ENCODE peak calls at places on chromosomes 13 and 19, in five cellular contexts. A is neural progenitor cell, G is lower lobe of right lung, O is right cardiac atrium, B is H9. T is an unnamed sample. For H3K4me1 and H3K9me3, the result is how much of the 10 kb centered on the place peaks cover.

GRCh38 chr19:37572203-37572602 is 22.4 kb downstream of the ZNF571 start:
- DNase-seq in G (no peak), B (no peak), O (no peak), A (no peak), T (no peak)

GRCh38 chr19:40219721-40220276 is 1.6 kb upstream of the TTC9B start:
- DNase-seq in A (no peak), O (no peak), B (no peak), G (no peak), T (peak)

GRCh38 chr19:5827891-5828660 is 11.4 kb downstream of the FUT6 start:
- DNase-seq in B (peak), G (peak), A (peak), O (peak), T (peak)

GRCh38 chr19:2719910-2720776 is 1.0 kb downstream of the DIRAS1 start:
- DNase-seq in A (peak), B (peak), G (peak), O (peak), T (peak)

GRCh38 chr13:112911285-112911701 is 57.7 kb upstream of the MCF2L start:
- DNase-seq in G (no peak), B (no peak), O (no peak), A (no peak), T (no peak)

GRCh38 chr19:39407394-39407643 is 672 bp downstream of the ZFP36 start:
- DNase-seq in A (no peak), G (no peak), O (no peak), B (no peak), T (no peak)

GRCh38 chr13:73194310-73194709 is 135.5 kb downstream of the KLF5 start:
- DNase-seq in A (no peak), G (no peak), O (no peak), B (no peak), T (no peak)

GRCh38 chr19:47239610-47240296 is 8.8 kb upstream of the BBC3 start:
- DNase-seq in G (peak), O (peak), A (peak), B (peak), T (peak)

GRCh38 chr13:44014501-44014900 is 134.8 kb downstream of the LACC1 start:
- DNase-seq in B (no peak), G (no peak), A (no peak), O (no peak), T (no peak)

GRCh38 chr19:33054623-33055022 is 10.1 kb downstream of the RHPN2 start:
- DNase-seq in B (no peak), G (peak), A (no peak), O (no peak), T (peak)

GRCh38 chr13:98490866-98491265 is 86.0 kb downstream of the STK24 start:
- DNase-seq in G (no peak), A (no peak), O (no peak), B (no peak), T (no peak)
- H3K4me1 ChIP-seq in G (half or more), A (half or more), O (under half), B (under half), T (under half)

DNA sequence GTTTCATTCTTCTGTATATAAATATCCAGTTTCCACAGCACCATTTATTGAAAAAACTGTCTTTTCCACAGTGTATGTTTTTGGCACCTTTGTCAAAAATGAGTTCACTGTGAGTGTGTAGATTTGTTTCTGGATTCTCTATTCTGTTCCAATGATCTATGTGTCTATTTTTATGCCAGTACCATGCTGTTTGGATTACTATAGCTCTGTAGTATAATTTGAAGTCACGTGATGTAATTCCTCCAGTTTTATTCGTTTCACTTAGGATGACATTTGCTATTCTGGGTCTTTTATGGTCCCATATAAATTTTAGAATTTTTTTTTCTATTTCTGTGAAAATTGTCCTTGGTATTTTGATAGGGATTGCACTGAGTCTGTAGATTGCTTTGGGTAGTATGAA is 11.0 kb upstream of the ZNF823 start:
- DNase-seq in A (no peak), G (no peak), B (no peak), O (no peak), T (no peak)
- H3K9me3 ChIP-seq in A (under half), G (under half), B (under half), O (under half), T (under half)

GRCh38 chr13:114067381-114067885 is 65.0 kb downstream of the RASA3 start:
- DNase-seq in A (no peak), G (no peak), B (no peak), O (no peak), T (peak)

GRCh38 chr13:114065141-114065925 is 67.1 kb downstream of the RASA3 start:
- DNase-seq in G (peak), A (peak), B (peak), O (peak), T (peak)

GRCh38 chr13:114065926-114066774 is 66.3 kb downstream of the RASA3 start:
- DNase-seq in O (no peak), B (no peak), A (no peak), G (peak), T (no peak)

GRCh38 chr13:114067886-114068722 is 64.3 kb downstream of the RASA3 start:
- DNase-seq in A (no peak), G (peak), O (no peak), B (no peak), T (peak)

GRCh38 chr13:114066956-114067355 is 65.5 kb downstream of the RASA3 start:
- DNase-seq in B (no peak), A (no peak), G (peak), O (no peak), T (no peak)
- H3K4me1 ChIP-seq in B (under half), A (under half), G (half or more), O (under half), T (half or more)

DNA sequence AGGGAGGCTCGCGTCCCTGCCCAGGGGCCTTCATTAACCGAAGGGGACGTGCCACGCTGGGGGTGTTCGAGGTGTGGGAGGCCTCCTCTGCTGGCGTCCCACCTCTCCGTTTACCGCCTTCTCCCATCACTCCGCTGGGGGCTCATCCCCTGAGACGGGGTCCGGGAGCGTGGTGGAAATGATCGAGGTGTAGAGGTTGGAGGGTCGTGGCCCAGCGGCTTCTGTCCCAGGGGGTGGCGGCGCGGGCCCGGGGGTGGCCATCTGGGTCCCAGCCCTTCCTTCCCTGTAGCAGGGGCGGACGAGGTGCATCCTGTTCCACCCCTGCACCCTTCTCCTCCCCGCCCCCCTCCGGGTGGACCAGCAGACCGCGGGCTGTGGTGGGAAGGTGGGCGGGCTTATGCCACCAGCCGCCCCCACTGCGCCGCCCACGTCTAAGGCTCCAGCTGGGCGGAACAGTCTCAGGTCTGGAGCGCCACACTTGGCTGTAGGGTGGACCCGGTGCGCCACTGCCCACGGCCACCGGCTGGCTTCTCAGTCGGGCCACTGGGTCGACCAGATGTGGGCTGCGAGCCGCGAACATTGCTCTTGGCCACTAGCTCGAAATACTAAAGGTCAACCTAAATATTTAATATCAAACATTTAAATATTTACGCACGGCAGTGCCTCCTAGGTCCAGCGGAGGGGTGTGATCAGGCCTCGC is 69.5 kb downstream of the ZNF723 start:
- DNase-seq in G (no peak), B (no peak), O (no peak), A (no peak), T (no peak)
- H3K9me3 ChIP-seq in G (under half), B (half or more), O (under half), A (under half), T (under half)

DNA sequence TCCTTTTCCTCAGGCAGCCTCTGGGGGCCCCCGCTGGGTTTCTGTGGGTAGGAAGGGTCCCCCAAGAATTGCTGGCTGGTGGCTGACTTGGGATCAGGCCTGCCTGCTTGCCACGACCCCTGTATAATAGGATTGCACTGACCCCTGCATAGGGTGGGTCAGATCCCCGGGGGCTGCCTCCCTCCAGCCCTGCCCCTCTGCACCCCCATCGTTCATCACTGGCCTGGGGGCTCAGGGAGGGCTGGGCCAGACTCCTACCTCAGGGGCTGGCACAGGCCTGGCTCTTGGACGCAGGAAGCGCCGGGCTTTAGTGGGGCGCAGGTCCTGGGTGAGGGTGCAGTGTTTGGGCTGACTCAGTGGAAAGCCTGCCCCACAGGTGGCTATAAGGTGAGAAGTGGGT is 10.6 kb downstream of the NDUFB7 start:
- DNase-seq in O (no peak), A (no peak), B (no peak), G (no peak), T (no peak)
- H3K4me1 ChIP-seq in O (under half), A (under half), B (under half), G (under half), T (under half)

GRCh38 chr19:24053601-24054000 is 33.4 kb upstream of the ZNF254 start:
- DNase-seq in O (no peak), A (no peak), B (no peak), G (no peak), T (no peak)

GRCh38 chr19:24052811-24053210 is 34.2 kb upstream of the ZNF254 start:
- DNase-seq in O (no peak), G (no peak), B (no peak), A (no peak), T (no peak)

GRCh38 chr19:24054044-24054935 is 32.7 kb upstream of the ZNF254 start:
- DNase-seq in A (no peak), B (no peak), O (no peak), G (no peak), T (no peak)

GRCh38 chr19:24057144-24057543 is 29.8 kb upstream of the ZNF254 start:
- DNase-seq in O (no peak), G (no peak), B (no peak), A (no peak), T (no peak)

GRCh38 chr19:24055548-24055947 is 31.4 kb upstream of the ZNF254 start:
- DNase-seq in A (no peak), B (no peak), O (no peak), G (no peak), T (no peak)
- H3K9me3 ChIP-seq in A (under half), B (under half), O (under half), G (under half), T (under half)

GRCh38 chr19:56114051-56114694 is 6.9 kb downstream of the ZNF787 start:
- DNase-seq in G (peak), A (no peak), O (no peak), B (no peak), T (peak)

GRCh38 chr19:56112313-56112709 is 8.8 kb downstream of the ZNF787 start:
- DNase-seq in B (no peak), A (no peak), O (no peak), G (peak), T (peak)

GRCh38 chr19:56110515-56111448 is 10.3 kb downstream of the ZNF787 start:
- DNase-seq in A (peak), B (no peak), G (peak), O (peak), T (peak)

GRCh38 chr19:56113071-56113632 is 7.9 kb downstream of the ZNF787 start:
- DNase-seq in A (no peak), O (no peak), B (no peak), G (peak), T (peak)

DNA sequence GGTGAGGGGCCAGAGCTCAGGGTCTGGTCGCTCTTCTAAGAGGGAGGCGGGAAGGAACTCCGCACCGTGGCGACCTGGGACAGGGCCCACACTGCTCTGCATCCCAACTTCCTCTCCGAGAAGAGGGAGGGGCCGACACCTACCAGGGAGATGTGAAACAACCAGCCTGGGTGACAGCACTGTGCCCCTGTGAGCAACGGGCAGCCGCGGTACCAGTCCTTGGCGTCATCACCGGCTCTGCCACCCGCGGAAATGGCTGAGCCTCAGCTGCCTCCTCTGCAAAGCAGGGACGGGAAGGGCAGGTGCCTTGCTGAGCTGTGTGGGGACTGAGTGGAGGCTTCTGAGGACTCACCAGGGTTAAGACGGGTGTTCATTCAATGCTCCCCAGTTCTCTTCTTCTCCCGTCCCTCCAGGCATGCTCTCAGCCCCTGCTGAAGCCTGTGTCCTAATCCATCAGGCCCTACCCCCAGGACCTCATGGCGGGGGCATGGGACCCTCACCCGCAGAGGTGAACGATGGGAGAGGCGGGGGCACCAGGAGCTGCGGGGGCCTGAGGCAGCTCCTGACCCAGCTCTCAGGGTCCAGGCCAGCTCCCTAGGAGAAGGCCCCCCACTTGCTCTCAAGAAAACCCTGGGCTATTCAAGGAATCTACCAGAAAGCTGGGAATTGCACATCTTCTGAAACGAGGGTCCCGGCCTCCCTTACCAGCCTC is 9.3 kb downstream of the ZNF787 start:
- DNase-seq in O (peak), A (peak), B (no peak), G (peak), T (peak)
- H3K4me1 ChIP-seq in O (under half), A (under half), B (under half), G (half or more), T (under half)